ENCODE peak calls at places on chromosomes 11 and 22, in ten cellular contexts. V, W, O, Z, N, C, A, Y, D and I are unnamed samples.

GRCh38 chr22:43090130-43090789 is 1.1 kb upstream of the TTLL1 start:
- DNase-seq in Z (peak), C (peak), N (peak), W (peak), V (peak), Y (no peak), D (peak), O (no peak), A (peak), I (peak)

GRCh38 chr11:35304900-35305299 is 114.5 kb downstream of the SLC1A2 start:
- DNase-seq in Z (no peak), O (no peak), C (no peak), D (no peak), A (no peak), W (no peak), N (no peak), Y (no peak), V (no peak), I (no peak)

GRCh38 chr11:92227954-92228935 is 3.6 kb downstream of the FAT3 start:
- DNase-seq in O (no peak), C (no peak), W (no peak), A (no peak), Z (no peak), Y (no peak), V (no peak), N (no peak), D (no peak), I (no peak)

GRCh38 chr22:20084547-20085413 is 4.7 kb downstream of the DGCR8 start:
- DNase-seq in Y (no peak), V (no peak), Z (no peak), D (no peak), W (peak), A (peak), O (peak), N (no peak), C (no peak), I (no peak)

GRCh38 chr11:12098601-12099000 is 11.8 kb upstream of the MICAL2 start:
- DNase-seq in O (no peak), V (no peak), A (no peak), N (no peak), Y (no peak), W (no peak), Z (no peak), D (no peak), C (no peak), I (no peak)

GRCh38 chr22:48031589-48031988 is 1269.1 kb downstream of the TBC1D22A start:
- DNase-seq in C (no peak), Y (no peak), V (no peak), D (no peak), N (no peak), Z (no peak), W (no peak), O (no peak), A (no peak), I (no peak)

GRCh38 chr11:19595840-19596751 is 116.5 kb upstream of the NAV2 start:
- DNase-seq in Y (no peak), D (no peak), V (peak), W (no peak), N (peak), O (no peak), C (no peak), A (no peak), Z (no peak), I (no peak)

GRCh38 chr11:19345519-19345847 is 104.7 kb upstream of the E2F8 start:
- DNase-seq in D (no peak), V (no peak), O (peak), Y (no peak), Z (no peak), C (no peak), W (no peak), A (no peak), N (no peak), I (no peak)

GRCh38 chr11:65558785-65559509 is 788 bp upstream of the LTBP3 start:
- DNase-seq in Z (no peak), C (no peak), N (peak), D (no peak), V (peak), A (peak), O (peak), Y (no peak), W (peak), I (no peak)

GRCh38 chr22:37557321-37558001 is 2.8 kb upstream of the CDC42EP1 start:
- DNase-seq in Z (no peak), V (no peak), O (no peak), A (no peak), C (no peak), Y (no peak), N (peak), W (no peak), D (no peak), I (no peak)

GRCh38 chr11:63914896-63915681 is 1.9 kb downstream of the RCOR2 start:
- DNase-seq in A (no peak), Z (no peak), W (no peak), O (no peak), Y (no peak), N (no peak), V (no peak), D (no peak), C (no peak), I (no peak)

GRCh38 chr11:92269841-92270240 is 45.2 kb downstream of the FAT3 start:
- DNase-seq in C (no peak), D (no peak), Z (no peak), A (no peak), O (no peak), Y (no peak), W (no peak), N (no peak), V (no peak), I (no peak)

GRCh38 chr11:72814831-72815618 is 814 bp downstream of the ATG16L2 start:
- DNase-seq in W (no peak), Y (no peak), A (peak), Z (peak), C (no peak), N (peak), O (peak), D (no peak), V (no peak), I (peak)

GRCh38 chr11:115147243-115147807 is 356.9 kb downstream of the CADM1 start:
- DNase-seq in Y (no peak), W (no peak), N (no peak), D (no peak), V (no peak), Z (no peak), O (no peak), C (no peak), A (no peak), I (no peak)

GRCh38 chr11:112776834-112777793 is 184.1 kb upstream of the NCAM1 start:
- DNase-seq in C (no peak), N (no peak), W (no peak), D (no peak), Z (no peak), A (no peak), O (no peak), Y (no peak), V (no peak), I (no peak)

GRCh38 chr11:83006877-83007330 is 64.8 kb downstream of the RAB30 start:
- DNase-seq in O (no peak), Y (no peak), C (no peak), Z (no peak), D (peak), W (no peak), V (no peak), N (no peak), A (no peak), I (no peak)

GRCh38 chr22:44023404-44024287 is 456 bp upstream of the PARVB start:
- DNase-seq in O (peak), Z (no peak), D (no peak), V (no peak), W (peak), N (peak), C (no peak), Y (no peak), A (peak), I (peak)

GRCh38 chr11:78350646-78351165 is 66.9 kb downstream of the GAB2 start:
- DNase-seq in O (no peak), Y (no peak), D (peak), Z (no peak), C (no peak), V (peak), A (no peak), W (no peak), N (peak), I (no peak)

GRCh38 chr11:132981146-132981956 is 551.0 kb downstream of the OPCML start:
- DNase-seq in W (no peak), C (no peak), A (no peak), Y (no peak), N (no peak), D (no peak), Z (no peak), V (no peak), O (no peak), I (no peak)

GRCh38 chr11:43987384-43988039 is 45.1 kb downstream of the C11orf96 start:
- DNase-seq in Z (no peak), N (peak), D (no peak), Y (peak), C (peak), O (no peak), A (no peak), V (peak), W (peak), I (peak)

GRCh38 chr11:19880088-19880345 is 167.4 kb downstream of the NAV2 start:
- DNase-seq in Z (no peak), O (no peak), W (no peak), Y (no peak), N (no peak), A (no peak), D (no peak), C (no peak), V (no peak), I (no peak)

GRCh38 chr11:85589373-85589772 is 37.8 kb downstream of the DLG2 start:
- DNase-seq in V (no peak), Y (no peak), C (no peak), D (no peak), A (no peak), N (no peak), Z (no peak), O (no peak), W (no peak), I (no peak)

GRCh38 chr11:119189393-119189792 is 4.1 kb downstream of the NHERF4 start:
- DNase-seq in W (no peak), D (no peak), N (no peak), Y (no peak), A (no peak), O (no peak), C (no peak), Z (no peak), V (no peak), I (no peak)

GRCh38 chr11:117189191-117189940 is 9.8 kb upstream of the TAGLN start:
- DNase-seq in W (peak), D (peak), Y (no peak), V (peak), C (no peak), N (no peak), A (no peak), O (peak), Z (no peak), I (peak)

GRCh38 chr11:62705401-62705800 is 1.8 kb downstream of the BSCL2 start:
- DNase-seq in Z (no peak), O (peak), N (no peak), Y (no peak), A (peak), C (no peak), W (no peak), V (no peak), D (no peak), I (no peak)

GRCh38 chr22:19648419-19648929 is 65.8 kb upstream of the SEPTIN5 start:
- DNase-seq in A (peak), O (no peak), Z (peak), W (no peak), N (peak), D (no peak), C (no peak), Y (no peak), V (no peak), I (no peak)

GRCh38 chr11:45182902-45183301 is 36.5 kb downstream of the PRDM11 start:
- DNase-seq in V (peak), A (peak), O (no peak), C (no peak), Y (no peak), W (peak), Z (peak), D (no peak), N (peak), I (peak)

GRCh38 chr22:19111584-19111983 is 10.6 kb downstream of the DGCR2 start:
- DNase-seq in N (no peak), Y (peak), Z (no peak), O (no peak), D (no peak), A (no peak), V (no peak), C (no peak), W (no peak), I (no peak)

GRCh38 chr11:60378359-60378758 is at the start of gene MS4A7:
- DNase-seq in O (peak), Z (no peak), Y (no peak), W (no peak), A (no peak), N (no peak), C (no peak), D (peak), V (peak), I (peak)

GRCh38 chr11:125264091-125265022 is 99.8 kb downstream of the PKNOX2 start:
- DNase-seq in W (no peak), D (no peak), Y (no peak), O (no peak), C (no peak), A (no peak), Z (no peak), V (no peak), N (no peak), I (no peak)

GRCh38 chr11:121589946-121590537 is 137.3 kb upstream of the SORL1-AS1 start:
- DNase-seq in C (no peak), D (peak), W (no peak), V (no peak), Z (no peak), Y (no peak), A (no peak), N (no peak), O (no peak), I (no peak)

DNA sequence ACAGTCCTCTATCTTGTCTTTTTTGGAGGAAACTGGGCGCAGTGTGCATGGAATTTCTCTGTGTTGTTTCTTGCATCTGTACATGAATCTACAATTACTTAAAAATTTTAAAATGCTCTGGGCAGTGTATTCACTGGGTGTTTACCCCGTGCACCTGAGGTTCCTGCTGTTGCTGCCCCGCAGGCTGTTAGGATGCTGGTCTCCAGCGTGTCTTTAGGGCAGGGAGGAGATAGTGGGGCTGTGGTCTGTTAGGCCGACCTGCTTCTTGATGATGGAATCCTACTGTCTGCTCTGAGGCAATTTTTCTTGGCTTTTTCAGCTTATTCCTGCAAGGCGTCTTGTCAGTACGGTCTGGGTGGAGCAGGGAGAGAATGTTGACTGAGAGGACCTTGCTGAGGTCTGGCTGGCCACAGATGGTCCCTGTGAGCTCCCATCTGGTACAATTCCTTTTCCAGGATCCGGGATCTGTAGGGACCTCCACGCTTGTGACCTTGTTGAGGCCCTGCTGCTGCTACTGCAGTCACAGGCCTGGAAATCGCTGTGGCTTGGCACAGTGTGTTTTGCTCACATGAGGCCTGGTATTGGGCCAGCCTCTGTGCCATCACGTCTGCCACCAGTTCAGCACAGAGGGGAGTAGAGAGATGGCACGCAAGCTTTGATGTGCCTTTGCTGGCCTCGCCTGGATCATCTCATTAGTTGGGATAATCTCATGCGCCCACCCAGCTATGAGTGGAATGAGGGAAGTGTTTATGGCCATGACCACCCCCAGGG is 22.8 kb downstream of the DERL3 start:
- DNase-seq in C (no peak), Y (no peak), Z (no peak), W (no peak), A (no peak), V (no peak), O (peak), N (no peak), D (no peak), I (no peak)
- TF ChIP-seq CTCF in C (no peak), Y (no peak), Z (no peak), W (no peak), A (no peak), V (no peak), O (no peak), N (no peak), D (no peak), I (no peak)

DNA sequence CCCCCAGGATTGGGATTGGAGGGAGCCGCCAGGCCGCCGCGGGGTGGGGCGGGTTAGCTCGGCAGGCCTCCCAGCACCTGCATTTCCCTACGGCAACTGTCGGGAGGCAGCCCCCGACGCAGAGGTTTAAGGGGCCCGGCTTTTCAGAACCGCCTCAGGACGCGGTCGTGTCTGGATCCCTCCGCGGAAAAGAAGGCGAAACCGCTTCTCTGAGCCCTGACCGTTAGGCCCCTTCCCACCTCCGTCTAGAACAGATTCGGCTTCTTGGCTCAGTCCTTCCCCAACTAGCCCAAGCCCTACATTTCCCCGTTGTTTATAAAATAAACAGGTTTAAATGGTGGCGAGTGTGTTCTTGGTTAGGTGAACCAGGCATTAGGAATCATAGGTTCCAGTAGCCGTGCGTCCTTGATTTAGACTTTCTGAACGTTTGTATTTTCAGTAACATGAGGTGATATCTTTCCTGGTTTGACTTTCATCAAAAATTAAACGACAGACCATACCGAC is 1.0 kb upstream of the HSPA8 start:
- DNase-seq in V (no peak), W (no peak), Z (no peak), N (no peak), A (peak), O (no peak), Y (no peak), D (no peak), C (no peak), I (no peak)
- TF ChIP-seq POLR2AphosphoS5 in V (no peak), W (no peak), Z (no peak), N (no peak), A (no peak), O (no peak), Y (no peak), D (peak), C (no peak), I (no peak)

GRCh38 chr11:14813506-14813905 is 78.5 kb downstream of the CYP2R1 start:
- DNase-seq in W (no peak), D (no peak), Z (no peak), V (no peak), N (no peak), C (no peak), Y (no peak), O (no peak), A (no peak), I (no peak)
- TF ChIP-seq CTCF in W (no peak), D (no peak), Z (no peak), V (no peak), N (no peak), C (no peak), Y (no peak), O (no peak), A (no peak), I (no peak)

GRCh38 chr11:24574461-24574860 is 77.6 kb downstream of the LUZP2 start:
- DNase-seq in O (no peak), C (no peak), Y (no peak), N (no peak), V (no peak), W (no peak), D (no peak), Z (no peak), A (no peak), I (no peak)

DNA sequence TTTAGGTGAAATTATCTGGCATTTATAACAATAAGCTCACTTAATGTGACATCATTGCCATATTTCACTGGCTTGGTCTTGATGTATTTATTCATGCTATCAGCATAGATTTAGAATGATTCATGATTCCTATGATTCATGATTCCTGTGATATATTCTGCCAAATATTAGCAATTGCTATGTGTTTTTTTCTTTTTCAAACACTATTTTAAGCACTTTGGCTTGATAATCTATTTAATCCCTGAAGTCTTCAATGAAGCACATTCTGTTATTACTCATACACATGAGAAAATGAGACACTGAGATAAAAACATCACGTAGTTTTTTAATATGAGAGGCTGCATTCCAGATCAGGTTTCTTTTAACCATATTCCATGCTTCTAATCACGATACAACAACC is 78.5 kb downstream of the LUZP2 start:
- DNase-seq in Y (no peak), D (no peak), A (no peak), C (no peak), N (peak), O (no peak), V (no peak), W (no peak), Z (no peak), I (no peak)
- TF ChIP-seq POLR2AphosphoS5 in Y (no peak), D (no peak), A (no peak), C (no peak), N (no peak), O (no peak), V (no peak), W (no peak), Z (no peak), I (no peak)

GRCh38 chr11:66636411-66636810 is 2.1 kb upstream of the RBM4 start:
- DNase-seq in Y (no peak), C (no peak), A (no peak), N (no peak), O (no peak), V (no peak), W (no peak), Z (no peak), D (no peak), I (no peak)

GRCh38 chr11:66637557-66638176 is 836 bp upstream of the RBM4 start:
- DNase-seq in D (no peak), A (no peak), N (no peak), O (no peak), V (peak), C (no peak), Y (no peak), Z (no peak), W (no peak), I (no peak)

GRCh38 chr11:66638177-66639065 is at the start of gene RBM4:
- DNase-seq in V (peak), O (peak), Z (peak), A (peak), D (peak), Y (peak), C (peak), N (peak), W (peak), I (peak)

GRCh38 chr11:66641834-66642233 is 3.3 kb downstream of the RBM4 start:
- DNase-seq in N (no peak), Y (no peak), W (no peak), D (no peak), Z (no peak), V (no peak), O (no peak), C (no peak), A (no peak), I (no peak)

GRCh38 chr11:66639066-66639813 is 737 bp downstream of the RBM4 start:
- DNase-seq in D (no peak), Y (no peak), N (peak), V (peak), A (no peak), C (no peak), O (no peak), W (no peak), Z (no peak), I (peak)
- TF ChIP-seq CTCF in D (no peak), Y (no peak), N (no peak), V (no peak), A (no peak), C (no peak), O (no peak), W (no peak), Z (no peak), I (no peak)

GRCh38 chr11:8777907-8778767 is 95.5 kb downstream of the RPL27A start:
- DNase-seq in Y (no peak), V (peak), O (no peak), N (no peak), D (no peak), W (no peak), Z (no peak), A (no peak), C (peak), I (peak)
- TF ChIP-seq POLR2AphosphoS5 in Y (no peak), V (peak), O (no peak), N (no peak), D (no peak), W (peak), Z (no peak), A (no peak), C (peak), I (peak)

GRCh38 chr22:45997077-45997774 is 20.3 kb upstream of the WNT7B start:
- DNase-seq in Y (peak), W (peak), D (no peak), N (peak), C (peak), A (peak), V (peak), O (peak), Z (no peak), I (peak)

GRCh38 chr22:46000081-46001027 is 23.4 kb upstream of the WNT7B start:
- DNase-seq in V (peak), O (peak), Z (no peak), C (no peak), D (no peak), N (no peak), Y (no peak), A (no peak), W (no peak), I (no peak)

GRCh38 chr22:45997775-45998637 is 21.0 kb upstream of the WNT7B start:
- DNase-seq in C (no peak), V (peak), Y (no peak), Z (no peak), O (peak), W (no peak), D (no peak), N (no peak), A (no peak), I (no peak)

GRCh38 chr22:45999379-45999971 is 22.5 kb upstream of the WNT7B start:
- DNase-seq in Y (no peak), C (no peak), Z (no peak), O (peak), N (no peak), V (peak), D (no peak), W (no peak), A (no peak), I (no peak)

GRCh38 chr22:45998638-45999378 is 21.8 kb upstream of the WNT7B start:
- DNase-seq in O (peak), N (no peak), A (no peak), W (no peak), Z (no peak), D (no peak), Y (no peak), C (no peak), V (peak), I (no peak)
- TF ChIP-seq CTCF in O (no peak), N (no peak), A (no peak), W (no peak), Z (no peak), D (no peak), Y (no peak), C (no peak), V (no peak), I (no peak)